ENCODE peak calls at places on chromosomes 6 and 20, in ten cellular contexts. N is H1, X is GM23248, Z is mammary epithelial cell, E is mesenchymal stem cell, U is osteoblast, B is DND-41, T is neuronal stem cell, W is GM23338, A is fibroblast of lung. S is an unnamed sample.

GRCh38 chr6:43123691-43124314 is 47.3 kb upstream of the SRF start:
- DNase-seq in A (peak; percentile 27), U (peak; percentile 13), T (no peak), X (peak; percentile 34), Z (no peak), B (no peak), E (no peak), W (peak; percentile 51), N (no peak), S (no peak)

GRCh38 chr6:158636778-158637177 is 7.8 kb downstream of the DYNLT1 start:
- DNase-seq in Z (no peak), U (no peak), X (no peak), N (no peak), T (no peak), W (no peak), A (no peak), B (no peak), E (no peak), S (no peak)

GRCh38 chr20:43840382-43841070 is 74.1 kb upstream of the TOX2 start:
- DNase-seq in N (peak; percentile 57), B (peak; percentile 51), Z (no peak), W (peak; percentile 83), X (no peak), U (peak; percentile 88), A (peak; percentile 12), T (peak; percentile 11), E (peak; percentile 25), S (peak; percentile 68)

GRCh38 chr6:138795809-138796469 is at the start of gene ECT2L:
- DNase-seq in W (peak; percentile 92), U (peak; percentile 84), X (peak; percentile 79), N (peak; percentile 89), Z (peak; percentile 40), A (peak; percentile 69), B (no peak), E (peak; percentile 53), T (peak; percentile 38), S (no peak)

GRCh38 chr6:149031545-149032317 is 284.9 kb downstream of the UST start:
- DNase-seq in Z (peak; percentile 79), E (peak; percentile 71), B (peak; percentile 27), X (peak; percentile 88), A (peak; percentile 96), W (no peak), U (peak; percentile 90), T (no peak), N (no peak), S (peak; percentile 91)

GRCh38 chr6:41733707-41734665 is 1.4 kb downstream of the TFEB start:
- DNase-seq in W (peak; percentile 86), B (peak; percentile 71), E (peak; percentile 87), A (peak; percentile 67), Z (peak; percentile 80), X (peak; percentile 83), U (peak; percentile 99), N (peak; percentile 86), T (peak; percentile 69), S (peak; percentile 54)

GRCh38 chr6:146905313-146905712 is 298.9 kb upstream of the STXBP5 start:
- DNase-seq in A (peak; percentile 82), X (peak; percentile 85), Z (peak; percentile 86), W (no peak), U (no peak), E (peak; percentile 26), N (no peak), T (no peak), B (no peak), S (peak; percentile 96)

GRCh38 chr20:61762208-61762710 is 303.4 kb downstream of the TAF4 start:
- DNase-seq in N (no peak), X (peak; percentile 7), A (no peak), E (no peak), W (no peak), U (peak; percentile 62), T (no peak), B (no peak), Z (no peak), S (no peak)

GRCh38 chr6:7721654-7722053 is 4.2 kb upstream of the BMP6 start:
- DNase-seq in X (peak; percentile 65), N (no peak), B (no peak), W (no peak), E (peak; percentile 23), T (no peak), Z (peak; percentile 26), A (no peak), U (peak; percentile 89), S (peak; percentile 66)

DNA sequence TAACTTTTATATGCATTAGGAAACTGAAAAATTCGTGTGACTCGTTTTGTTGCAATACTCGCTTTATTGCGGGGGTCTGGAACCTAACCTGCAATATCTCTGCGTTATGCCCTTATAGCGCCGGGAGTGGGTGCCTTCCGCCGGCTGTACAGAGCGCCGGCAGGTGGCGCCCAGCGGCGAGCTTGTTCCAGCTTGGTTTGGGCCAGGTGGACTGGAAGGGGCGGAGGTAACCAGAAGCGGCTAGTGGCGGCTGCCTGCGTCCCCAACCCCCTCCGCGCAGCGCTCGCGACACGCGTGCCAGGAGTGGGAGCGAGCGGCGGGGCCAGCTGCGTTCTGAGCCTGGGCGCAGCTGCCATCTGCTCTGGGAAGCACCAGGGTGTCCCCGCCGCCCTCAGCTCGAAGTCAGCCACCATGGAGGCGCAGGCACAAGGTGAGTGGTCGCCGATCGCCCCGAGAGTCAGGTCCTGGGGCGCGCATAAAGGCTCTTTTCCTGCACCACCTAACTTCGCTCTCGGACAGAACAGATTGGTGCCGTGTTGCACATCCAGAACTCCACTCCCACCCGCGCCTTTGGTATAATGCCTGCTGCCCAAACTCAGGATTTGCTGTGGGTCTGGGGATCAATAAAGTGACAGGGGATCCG is at the start of gene TPD52L1:
- DNase-seq in X (peak; percentile 76), Z (peak; percentile 74), A (peak; percentile 75), U (peak; percentile 93), T (peak; percentile 48), W (peak; percentile 91), N (peak; percentile 86), B (no peak), E (peak; percentile 65), S (peak; percentile 81)
- H2AFZ ChIP-seq in X (peak within 1 kb of the TSS; percentile 83), Z (peak within 1 kb of the TSS; percentile 93), A (peak within 1 kb of the TSS; percentile 82), U (peak within 1 kb of the TSS; percentile 86), T (peak within 1 kb of the TSS; percentile 98), W (peak within 1 kb of the TSS; percentile 98), N (peak within 1 kb of the TSS; percentile 99), B (no peak within 1 kb of the TSS), E (peak within 1 kb of the TSS; percentile 80), S (peak within 1 kb of the TSS; percentile 97)

DNA sequence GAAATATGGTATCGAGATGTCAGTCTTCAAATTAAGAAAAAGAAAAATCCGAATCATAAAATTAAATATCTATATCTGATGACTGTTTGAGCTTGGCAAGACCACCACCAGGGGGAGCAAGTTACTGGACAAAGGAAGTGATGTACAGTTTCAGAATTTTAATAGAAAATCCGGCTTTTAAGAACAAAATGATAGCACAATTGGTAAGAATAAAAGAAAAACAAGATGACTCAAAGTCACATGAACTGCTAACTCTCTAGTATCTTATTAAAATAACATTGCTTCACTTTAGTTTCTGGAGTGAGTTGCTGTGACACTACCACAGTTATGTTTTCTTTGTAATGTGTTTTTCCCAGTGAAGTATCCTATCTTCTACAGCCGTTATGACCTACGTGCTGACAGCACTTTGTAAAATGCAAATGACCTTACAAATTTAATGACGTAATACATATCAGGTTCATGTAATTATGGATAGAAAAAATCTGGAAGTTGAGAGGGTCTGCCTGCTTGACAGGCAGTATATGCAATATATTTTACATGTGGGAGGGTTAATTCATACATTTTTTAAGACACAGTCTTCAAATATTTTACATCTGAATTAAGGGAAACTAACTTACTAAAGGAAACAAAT is 405.3 kb upstream of the HS3ST5 start:
- DNase-seq in B (peak; percentile 36), U (peak; percentile 22), A (peak; percentile 59), E (peak; percentile 61), X (peak; percentile 74), Z (peak; percentile 25), W (peak; percentile 58), N (no peak), T (peak; percentile 14), S (peak; percentile 53)
- H2AFZ ChIP-seq in B (no peak overlapping the region), U (no peak overlapping the region), A (no peak overlapping the region), E (no peak overlapping the region), X (no peak overlapping the region), Z (no peak overlapping the region), W (no peak overlapping the region), N (no peak overlapping the region), T (peak overlapping the region; percentile 42), S (no peak overlapping the region)

GRCh38 chr20:60055740-60056139 is 97.5 kb downstream of the CDH26 start:
- DNase-seq in A (no peak), W (no peak), E (no peak), X (peak; percentile 22), Z (peak; percentile 30), T (no peak), U (peak; percentile 84), N (no peak), B (peak; percentile 91), S (no peak)

GRCh38 chr20:60057866-60058807 is 99.9 kb downstream of the CDH26 start:
- DNase-seq in X (no peak), W (peak; percentile 45), N (peak; percentile 61), U (peak; percentile 77), T (peak; percentile 15), A (peak; percentile 72), B (peak; percentile 94), E (peak; percentile 77), Z (no peak), S (no peak)

GRCh38 chr20:60057123-60057865 is 99.1 kb downstream of the CDH26 start:
- DNase-seq in N (peak; percentile 80), W (peak; percentile 86), Z (peak; percentile 65), B (peak; percentile 93), A (peak; percentile 45), T (peak; percentile 66), X (peak; percentile 79), E (peak; percentile 68), U (peak; percentile 92), S (peak; percentile 75)

GRCh38 chr20:60054716-60055371 is 96.6 kb downstream of the CDH26 start:
- DNase-seq in X (no peak), W (no peak), Z (no peak), A (no peak), N (no peak), T (no peak), E (no peak), B (peak; percentile 52), U (peak; percentile 32), S (no peak)

DNA sequence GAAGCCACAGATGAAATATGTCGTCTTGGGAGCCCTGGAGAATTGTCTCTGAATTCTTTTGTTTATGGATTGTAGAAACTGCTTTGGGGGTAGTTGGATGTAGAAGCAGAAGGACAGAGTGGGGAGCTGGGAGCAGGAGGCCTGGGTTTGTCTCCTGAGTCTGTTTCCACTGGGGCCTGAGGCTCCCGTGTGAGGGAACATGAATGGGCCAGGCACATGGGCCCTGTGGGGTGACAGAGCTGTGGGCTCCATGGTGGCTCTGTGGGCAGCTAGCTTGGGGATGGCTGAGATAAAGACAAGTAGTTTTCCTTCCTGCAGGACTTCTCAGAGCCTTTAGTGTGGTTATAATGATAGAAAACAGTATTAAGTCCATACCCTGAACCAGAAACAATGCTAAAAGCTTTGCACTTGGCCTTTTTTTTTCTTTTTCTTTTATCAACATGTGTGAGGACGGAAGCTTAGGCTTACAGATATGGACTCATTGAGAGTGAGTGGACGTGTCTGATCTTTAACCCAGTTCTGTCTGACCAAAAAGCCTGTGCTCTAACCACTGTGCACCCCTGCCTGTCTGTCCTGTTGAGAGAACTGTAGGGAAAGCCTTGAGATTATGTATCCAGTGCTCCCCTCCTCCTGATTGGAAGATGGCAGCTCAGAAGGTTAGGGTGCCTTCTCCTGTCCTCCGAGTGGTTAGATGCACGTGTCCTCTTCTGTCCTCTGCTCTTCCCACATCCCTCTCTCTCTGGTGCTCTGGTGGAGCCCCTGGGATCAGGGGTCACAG is 98.3 kb downstream of the CDH26 start:
- DNase-seq in Z (no peak), U (no peak), N (no peak), W (no peak), A (no peak), E (no peak), X (no peak), T (no peak), B (peak; percentile 61), S (no peak)
- H2AFZ ChIP-seq in Z (no peak overlapping the region), U (no peak overlapping the region), N (no peak overlapping the region), W (no peak overlapping the region), A (no peak overlapping the region), E (no peak overlapping the region), X (no peak overlapping the region), T (no peak overlapping the region), B (peak overlapping the region; percentile 2), S (no peak overlapping the region)

GRCh38 chr6:130513770-130514169 is 148.0 kb downstream of the TMEM200A start:
- DNase-seq in Z (peak; percentile 79), A (peak; percentile 98), U (peak; percentile 4), X (peak; percentile 44), N (no peak), B (peak; percentile 91), T (no peak), E (peak; percentile 67), W (no peak), S (peak; percentile 73)
- H2AFZ ChIP-seq in Z (peak overlapping the region; percentile 64), A (no peak overlapping the region), U (no peak overlapping the region), X (no peak overlapping the region), N (peak overlapping the region; percentile 80), B (no peak overlapping the region), T (no peak overlapping the region), E (no peak overlapping the region), W (peak overlapping the region; percentile 35), S (no peak overlapping the region)

S was measured in PC-3.